ENCODE peak calls at places on chromosomes 2 and 18, in eight cellular contexts. O is uterus, D is H1, S is tibial nerve, G is A549, V is ovary, P is breast epithelium, L is heart left ventricle. C is an unnamed sample.

GRCh38 chr2:11560806-11561205 is 27.0 kb downstream of the GREB1 start:
- DNase-seq in O (no peak), D (no peak), S (no peak), G (no peak), V (peak; percentile 20), P (no peak), L (no peak), C (no peak)

GRCh38 chr2:152518656-152519580 is 183.9 kb downstream of the FMNL2 start:
- DNase-seq in O (no peak), D (no peak), S (no peak), G (no peak), V (peak; percentile 30), P (no peak), L (no peak), C (no peak)

GRCh38 chr18:79951545-79952456 is at the start of gene SLC66A2:
- DNase-seq in O (peak; percentile 95), D (no peak), S (peak; percentile 88), G (peak; percentile 43), V (peak; percentile 93), P (peak; percentile 83), L (peak; percentile 93), C (peak; percentile 98)

GRCh38 chr2:231642631-231643493 is 50.2 kb downstream of the TEX44 start:
- DNase-seq in O (peak; percentile 87), D (no peak), S (peak; percentile 85), G (peak; percentile 95), V (peak; percentile 86), P (peak; percentile 94), L (peak; percentile 93), C (peak; percentile 41)

GRCh38 chr2:9709539-9710285 is 78.9 kb upstream of the YWHAQ start:
- DNase-seq in O (no peak), D (no peak), S (no peak), G (no peak), V (no peak), P (no peak), L (no peak), C (no peak)

GRCh38 chr2:163878718-163879117 is 142.9 kb upstream of the FIGN start:
- DNase-seq in O (no peak), D (peak; percentile 7), S (no peak), G (no peak), V (no peak), P (no peak), L (no peak), C (no peak)

GRCh38 chr2:8579686-8580085 is 102.2 kb upstream of the ID2 start:
- DNase-seq in O (no peak), D (no peak), S (no peak), G (no peak), V (peak; percentile 11), P (no peak), L (peak; percentile 13), C (no peak)

GRCh38 chr2:217990791-217991465 is 11.9 kb downstream of the TNS1 start:
- DNase-seq in O (no peak), D (no peak), S (no peak), G (no peak), V (no peak), P (no peak), L (no peak), C (no peak)

GRCh38 chr2:20429528-20429927 is 17.3 kb upstream of the RHOB start:
- DNase-seq in O (no peak), D (no peak), S (peak; percentile 33), G (no peak), V (no peak), P (no peak), L (peak; percentile 68), C (peak; percentile 41)

GRCh38 chr2:236867441-236868260 is 218.0 kb upstream of the COPS8 start:
- DNase-seq in O (no peak), D (peak; percentile 10), S (no peak), G (no peak), V (no peak), P (no peak), L (no peak), C (peak; percentile 37)

GRCh38 chr2:98253461-98254073 is 92.7 kb upstream of the CNGA3 start:
- DNase-seq in O (no peak), D (no peak), S (no peak), G (no peak), V (peak; percentile 26), P (no peak), L (peak; percentile 32), C (no peak)

GRCh38 chr2:162256621-162257020 is 13.4 kb upstream of the FAP start:
- DNase-seq in O (no peak), D (no peak), S (no peak), G (no peak), V (no peak), P (no peak), L (no peak), C (no peak)

GRCh38 chr2:140085674-140086073 is 1305.5 kb upstream of the NXPH2 start:
- DNase-seq in O (no peak), D (no peak), S (no peak), G (no peak), V (no peak), P (no peak), L (no peak), C (no peak)

GRCh38 chr2:196160966-196161365 is 10.4 kb downstream of the STK17B start:
- DNase-seq in O (no peak), D (no peak), S (no peak), G (no peak), V (no peak), P (no peak), L (no peak), C (no peak)

GRCh38 chr18:73791081-73791480 is 356.6 kb downstream of the FBXO15 start:
- DNase-seq in O (no peak), D (no peak), S (no peak), G (no peak), V (no peak), P (no peak), L (no peak), C (no peak)

GRCh38 chr2:236345081-236345714 is 81.0 kb upstream of the ASB18 start:
- DNase-seq in O (no peak), D (no peak), S (no peak), G (no peak), V (no peak), P (no peak), L (no peak), C (no peak)

GRCh38 chr2:236887953-236888765 is 197.5 kb upstream of the COPS8 start:
- DNase-seq in O (no peak), D (no peak), S (no peak), G (no peak), V (no peak), P (no peak), L (no peak), C (no peak)

GRCh38 chr2:222483513-222484039 is 59.2 kb downstream of the SGPP2 start:
- DNase-seq in O (no peak), D (no peak), S (no peak), G (no peak), V (no peak), P (no peak), L (peak; percentile 31), C (no peak)
- TF ChIP-seq CTCF in O (no peak), D (peak; percentile 29), S (no peak), G (no peak), V (no peak), P (no peak), L (no peak), C (no peak)

DNA sequence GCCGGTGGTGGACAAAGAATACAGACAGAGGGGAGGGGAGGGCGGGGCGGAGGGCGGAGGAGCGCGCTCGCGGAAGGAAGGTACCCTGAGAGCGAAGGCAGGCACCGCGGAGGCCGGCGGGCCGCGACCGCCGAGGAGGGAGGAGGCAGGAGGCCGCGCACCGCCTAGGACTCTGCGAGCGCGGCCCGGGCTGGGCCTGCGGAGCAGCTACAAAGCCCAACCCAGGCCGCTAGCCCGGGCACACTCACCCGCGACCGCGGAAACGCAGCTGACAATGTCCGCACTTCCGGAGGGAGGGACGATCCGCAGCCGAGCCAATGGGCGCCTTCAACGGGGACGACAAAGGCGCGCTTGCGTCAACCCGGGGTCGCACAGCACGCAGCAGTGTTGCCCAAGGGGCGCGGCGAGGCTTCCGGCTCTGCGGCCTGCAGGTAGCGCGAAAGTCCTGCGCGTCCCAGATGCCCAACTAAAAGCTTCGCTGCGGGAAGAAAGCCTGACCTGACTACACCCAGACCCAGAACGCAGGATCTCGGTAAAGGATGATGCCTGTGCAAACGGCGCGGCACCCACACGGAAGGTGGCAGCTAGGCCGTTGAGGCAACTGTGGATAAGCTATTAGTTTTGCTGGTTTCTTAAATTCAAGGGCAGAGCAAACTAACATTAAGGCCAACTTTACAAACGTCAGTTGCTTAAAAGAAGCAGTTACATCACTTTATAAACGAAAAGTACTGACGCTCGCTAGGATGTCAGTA is at the start of gene C18orf32:
- DNase-seq in O (peak; percentile 93), D (peak; percentile 90), S (peak; percentile 92), G (peak; percentile 75), V (peak; percentile 94), P (peak; percentile 82), L (peak; percentile 98), C (peak; percentile 97)
- TF ChIP-seq POLR2A in O (peak; percentile 97), D (peak; percentile 98), S (peak; percentile 93), G (peak; percentile 69), V (peak; percentile 93), P (peak; percentile 88), L (peak; percentile 41), C (peak; percentile 97)

GRCh38 chr2:219179601-219180465 is 1.8 kb downstream of the RETREG2 start:
- DNase-seq in O (no peak), D (no peak), S (no peak), G (no peak), V (peak; percentile 12), P (no peak), L (no peak), C (no peak)
- H3K4me3 ChIP-seq in O (no peak overlapping the region), D (no peak overlapping the region), S (no peak overlapping the region), G (no peak overlapping the region), V (no peak overlapping the region), P (no peak overlapping the region), L (peak overlapping the region; percentile 99), C (no peak overlapping the region)

DNA sequence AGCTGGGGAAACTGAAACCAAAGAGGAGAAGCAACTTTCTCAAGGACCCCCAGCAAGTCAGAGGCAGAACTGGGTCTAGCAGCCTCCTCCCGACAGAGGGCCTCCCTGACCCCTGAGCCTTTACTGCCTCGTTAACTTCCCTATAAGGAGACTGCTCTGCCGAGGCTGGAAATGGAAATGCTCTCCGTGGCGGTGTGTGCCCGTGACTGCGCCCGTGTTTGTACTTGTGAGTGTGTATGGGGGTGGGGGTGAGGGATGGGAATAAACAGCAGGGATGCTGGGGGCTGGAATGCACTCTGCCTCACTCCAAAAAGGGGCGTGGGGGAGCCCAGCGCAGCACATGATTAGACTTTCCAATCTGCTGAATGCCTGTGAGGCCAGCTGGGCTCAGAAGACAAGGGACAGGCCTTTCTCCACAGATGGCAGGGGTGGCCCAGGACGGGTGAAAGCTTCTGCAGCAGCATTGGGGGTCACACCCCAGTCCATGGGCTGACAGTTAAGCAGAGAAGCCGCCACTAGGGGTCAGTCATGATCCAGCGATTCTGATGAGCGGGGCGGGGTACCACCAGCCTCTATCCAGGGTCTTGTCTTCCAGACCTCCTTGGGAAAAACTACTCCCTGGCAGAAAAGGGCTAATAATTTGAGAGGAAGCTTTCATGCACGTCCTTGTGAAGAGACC is 26.8 kb downstream of the MPHOSPH10 start:
- DNase-seq in O (peak; percentile 29), D (peak; percentile 43), S (peak; percentile 57), G (peak; percentile 63), V (peak; percentile 51), P (no peak), L (peak; percentile 63), C (peak; percentile 44)
- TF ChIP-seq CTCF in O (no peak), D (peak; percentile 88), S (peak; percentile 56), G (peak; percentile 78), V (no peak), P (no peak), L (peak; percentile 64), C (peak; percentile 64)

C was measured in right lobe of liver.